ENCODE peak calls at places on chromosome 21, in four cellular contexts. One of them, this sample, is unnamed.

GRCh38 chr21:35981514-35982070 is 78.7 kb downstream of the SETD4 start:
- DNase-seq in breast epithelium: no peak
- DNase-seq in testis: peak
- DNase-seq in heart left ventricle: no peak
- DNase-seq in this sample: no peak

GRCh38 chr21:35400233-35400939 is 351.3 kb upstream of the RUNX1 start:
- DNase-seq in breast epithelium: peak
- DNase-seq in heart left ventricle: no peak
- DNase-seq in testis: no peak
- DNase-seq in this sample: no peak

GRCh38 chr21:34807146-34807880 is 138.5 kb downstream of the CLIC6 start:
- DNase-seq in heart left ventricle: no peak
- DNase-seq in breast epithelium: no peak
- DNase-seq in testis: no peak
- DNase-seq in this sample: no peak

GRCh38 chr21:27795418-27795817 is 828.5 kb upstream of the ADAMTS5 start:
- DNase-seq in heart left ventricle: no peak
- DNase-seq in breast epithelium: no peak
- DNase-seq in testis: no peak
- DNase-seq in this sample: no peak

GRCh38 chr21:22842875-22843274 is 1844.7 kb downstream of the NCAM2 start:
- DNase-seq in heart left ventricle: no peak
- DNase-seq in testis: no peak
- DNase-seq in breast epithelium: no peak
- DNase-seq in this sample: no peak

GRCh38 chr21:20662523-20662922 is 335.7 kb upstream of the NCAM2 start:
- DNase-seq in heart left ventricle: no peak
- DNase-seq in testis: no peak
- DNase-seq in breast epithelium: no peak
- DNase-seq in this sample: no peak

GRCh38 chr21:29017639-29018237 is 1.4 kb downstream of the RWDD2B start:
- DNase-seq in testis: no peak
- DNase-seq in heart left ventricle: no peak
- DNase-seq in breast epithelium: no peak
- DNase-seq in this sample: no peak

GRCh38 chr21:39016740-39017315 is 166.4 kb downstream of the PSMG1 start:
- DNase-seq in breast epithelium: no peak
- DNase-seq in testis: no peak
- DNase-seq in heart left ventricle: no peak
- DNase-seq in this sample: no peak

GRCh38 chr21:43194303-43195130 is 25.7 kb downstream of the CRYAA start:
- DNase-seq in breast epithelium: peak
- DNase-seq in heart left ventricle: peak
- DNase-seq in testis: peak
- DNase-seq in this sample: no peak

GRCh38 chr21:40466893-40467483 is 380.0 kb downstream of the DSCAM start:
- DNase-seq in breast epithelium: no peak
- DNase-seq in heart left ventricle: no peak
- DNase-seq in testis: peak
- DNase-seq in this sample: no peak

GRCh38 chr21:38965910-38966504 is 160.3 kb downstream of the ETS2 start:
- DNase-seq in heart left ventricle: no peak
- DNase-seq in testis: peak
- DNase-seq in breast epithelium: no peak
- DNase-seq in this sample: peak

GRCh38 chr21:14864211-14865021 is 200.4 kb downstream of the NRIP1 start:
- DNase-seq in breast epithelium: peak
- DNase-seq in heart left ventricle: peak
- DNase-seq in testis: peak
- DNase-seq in this sample: peak

GRCh38 chr21:15472641-15473040 is 257.1 kb upstream of the USP25 start:
- DNase-seq in testis: no peak
- DNase-seq in heart left ventricle: no peak
- DNase-seq in breast epithelium: no peak
- DNase-seq in this sample: no peak

GRCh38 chr21:22211943-22212342 is 1213.7 kb downstream of the NCAM2 start:
- DNase-seq in testis: no peak
- DNase-seq in breast epithelium: no peak
- DNase-seq in heart left ventricle: no peak
- DNase-seq in this sample: no peak

GRCh38 chr21:35399706-35400105 is 350.6 kb upstream of the RUNX1 start:
- DNase-seq in breast epithelium: no peak
- DNase-seq in heart left ventricle: no peak
- DNase-seq in testis: no peak
- DNase-seq in this sample: no peak

GRCh38 chr21:35265170-35265877 is 216.2 kb upstream of the RUNX1 start:
- DNase-seq in heart left ventricle: no peak
- DNase-seq in testis: no peak
- DNase-seq in breast epithelium: no peak
- DNase-seq in this sample: no peak

GRCh38 chr21:43312011-43312410 is 114.9 kb downstream of the SIK1 start:
- DNase-seq in breast epithelium: no peak
- DNase-seq in testis: no peak
- DNase-seq in heart left ventricle: no peak
- DNase-seq in this sample: no peak

GRCh38 chr21:27219068-27219467 is 252.2 kb upstream of the ADAMTS5 start:
- DNase-seq in testis: no peak
- DNase-seq in breast epithelium: no peak
- DNase-seq in heart left ventricle: no peak
- DNase-seq in this sample: no peak

GRCh38 chr21:45408811-45409261 is 3.9 kb downstream of the COL18A1 start:
- DNase-seq in testis: no peak
- DNase-seq in breast epithelium: no peak
- DNase-seq in heart left ventricle: peak
- DNase-seq in this sample: no peak
- H3K27ac ChIP-seq in testis: no peak
- H3K27ac ChIP-seq in breast epithelium: peak
- H3K27ac ChIP-seq in heart left ventricle: peak
- H3K27ac ChIP-seq in this sample: no peak

GRCh38 chr21:33443174-33443573 is 36.6 kb downstream of the TMEM50B start:
- DNase-seq in testis: no peak
- DNase-seq in breast epithelium: peak
- DNase-seq in heart left ventricle: no peak
- DNase-seq in this sample: no peak
- TF ChIP-seq CTCF in testis: no peak
- TF ChIP-seq CTCF in breast epithelium: no peak
- TF ChIP-seq CTCF in heart left ventricle: no peak
- TF ChIP-seq CTCF in this sample: no peak

DNA sequence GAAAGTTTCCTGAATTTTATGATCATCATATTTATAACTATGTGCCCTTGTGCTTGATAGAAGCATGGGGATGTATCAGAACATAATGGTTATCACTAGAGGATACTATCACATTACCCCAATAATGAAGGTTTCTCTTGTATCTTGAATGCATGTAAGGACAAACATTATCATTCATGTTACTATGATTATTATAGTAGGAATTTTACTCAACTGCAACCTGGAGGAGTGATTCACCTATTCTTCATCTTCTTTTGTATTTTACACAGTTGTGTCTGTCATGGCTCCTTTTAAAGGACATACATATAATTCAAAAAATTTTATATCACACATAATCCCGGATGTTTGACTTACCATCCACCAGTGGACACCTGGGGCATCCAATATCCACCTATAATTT is 143.8 kb upstream of the TMPRSS15 start:
- DNase-seq in heart left ventricle: no peak
- DNase-seq in breast epithelium: no peak
- DNase-seq in testis: no peak
- DNase-seq in this sample: no peak
- TF ChIP-seq POLR2A in heart left ventricle: no peak
- TF ChIP-seq POLR2A in breast epithelium: no peak
- TF ChIP-seq POLR2A in testis: no peak
- TF ChIP-seq POLR2A in this sample: no peak

GRCh38 chr21:25788677-25789076 is 53.9 kb downstream of the GABPA start:
- DNase-seq in breast epithelium: no peak
- DNase-seq in heart left ventricle: no peak
- DNase-seq in testis: no peak
- DNase-seq in this sample: no peak

GRCh38 chr21:25790122-25790951 is 55.6 kb downstream of the GABPA start:
- DNase-seq in heart left ventricle: no peak
- DNase-seq in breast epithelium: no peak
- DNase-seq in testis: no peak
- DNase-seq in this sample: no peak

GRCh38 chr21:25791321-25791720 is 56.5 kb downstream of the GABPA start:
- DNase-seq in heart left ventricle: no peak
- DNase-seq in testis: no peak
- DNase-seq in breast epithelium: no peak
- DNase-seq in this sample: no peak
- H3K27ac ChIP-seq in heart left ventricle: no peak
- H3K27ac ChIP-seq in testis: no peak
- H3K27ac ChIP-seq in breast epithelium: no peak
- H3K27ac ChIP-seq in this sample: no peak

DNA sequence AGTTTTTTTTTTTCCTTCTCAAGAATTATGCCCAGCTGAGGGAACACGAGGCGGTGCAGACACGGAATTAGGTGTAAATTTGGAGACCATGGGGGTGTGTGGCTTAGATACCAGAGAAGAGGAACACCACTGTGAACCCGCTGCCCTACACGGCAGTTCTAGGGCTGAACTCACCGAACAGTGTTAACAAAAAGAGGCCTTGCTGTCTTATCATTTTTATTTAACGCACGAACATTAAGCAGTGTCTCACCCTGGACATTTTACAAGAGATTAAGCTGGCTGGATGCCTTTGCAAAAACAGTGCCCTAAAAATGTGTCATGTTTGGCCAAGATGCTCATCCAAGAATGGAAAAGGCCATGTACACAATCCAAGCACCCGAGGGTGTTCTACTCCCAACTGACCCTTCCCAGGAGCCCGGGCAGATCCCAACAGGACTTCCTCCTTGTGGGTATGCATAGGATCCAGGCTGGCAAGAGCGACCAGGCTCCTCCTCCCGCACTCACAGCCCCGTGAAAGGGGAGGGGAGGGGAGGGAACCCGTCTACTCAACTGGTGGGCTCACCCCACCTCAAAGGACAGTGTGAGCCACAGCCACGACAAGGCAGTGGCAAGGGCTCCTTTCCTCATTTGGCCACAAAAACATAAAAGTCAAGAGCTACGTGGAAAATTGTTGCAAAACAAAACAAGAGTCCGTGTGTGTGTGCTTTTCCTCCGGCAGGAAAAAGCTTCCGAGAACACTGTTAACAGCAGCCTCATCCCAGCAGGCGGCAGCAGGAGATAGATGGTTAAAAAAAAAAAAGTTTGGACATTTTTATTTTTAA is 20.3 kb downstream of the C2CD2 start:
- DNase-seq in heart left ventricle: no peak
- DNase-seq in testis: no peak
- DNase-seq in breast epithelium: peak
- DNase-seq in this sample: no peak
- TF ChIP-seq CTCF in heart left ventricle: peak
- TF ChIP-seq CTCF in testis: no peak
- TF ChIP-seq CTCF in breast epithelium: no peak
- TF ChIP-seq CTCF in this sample: no peak

GRCh38 chr21:37527103-37527502 is 160.5 kb downstream of the DYRK1A start:
- DNase-seq in heart left ventricle: no peak
- DNase-seq in testis: no peak
- DNase-seq in breast epithelium: no peak
- DNase-seq in this sample: no peak

GRCh38 chr21:37525810-37526209 is 159.2 kb downstream of the DYRK1A start:
- DNase-seq in heart left ventricle: no peak
- DNase-seq in breast epithelium: no peak
- DNase-seq in testis: no peak
- DNase-seq in this sample: no peak

GRCh38 chr21:37520801-37521200 is 154.2 kb downstream of the DYRK1A start:
- DNase-seq in breast epithelium: no peak
- DNase-seq in testis: no peak
- DNase-seq in heart left ventricle: no peak
- DNase-seq in this sample: no peak

GRCh38 chr21:37521658-37522057 is 155.1 kb downstream of the DYRK1A start:
- DNase-seq in testis: no peak
- DNase-seq in breast epithelium: no peak
- DNase-seq in heart left ventricle: no peak
- DNase-seq in this sample: no peak

DNA sequence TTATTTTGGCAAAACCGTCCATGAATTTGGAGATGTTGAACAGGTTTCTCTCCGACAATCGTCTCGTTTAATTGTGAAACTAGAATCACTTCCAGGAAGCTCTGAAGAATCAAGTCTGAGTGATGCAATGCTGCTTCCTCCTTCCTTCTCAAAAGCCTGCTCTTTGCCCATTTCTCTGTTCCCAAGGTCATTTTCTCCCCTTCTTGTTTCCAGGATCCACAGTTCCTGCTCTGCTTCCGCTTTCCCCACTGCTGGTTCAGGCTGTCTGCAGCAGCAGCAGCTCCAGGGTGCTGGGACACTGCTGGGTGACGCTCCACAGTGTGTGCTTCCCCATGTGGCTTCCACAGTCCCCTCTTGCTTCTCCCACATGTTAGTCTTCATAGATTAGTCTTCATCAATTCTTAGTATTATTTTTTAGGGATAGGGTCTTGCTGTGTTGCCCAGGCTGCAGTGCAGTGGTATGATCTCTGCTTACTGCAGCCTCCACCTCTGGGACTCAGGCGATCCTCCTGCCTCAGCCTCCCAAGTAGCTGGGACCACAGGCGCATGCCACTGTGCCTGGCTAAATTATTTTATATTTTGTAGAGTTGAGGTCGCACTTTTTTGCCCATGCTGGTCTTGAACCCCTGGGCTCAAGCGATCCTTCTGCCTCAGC is 156.2 kb downstream of the DYRK1A start:
- DNase-seq in breast epithelium: no peak
- DNase-seq in heart left ventricle: no peak
- DNase-seq in testis: no peak
- DNase-seq in this sample: no peak
- TF ChIP-seq POLR2A in breast epithelium: no peak
- TF ChIP-seq POLR2A in heart left ventricle: no peak
- TF ChIP-seq POLR2A in testis: no peak
- TF ChIP-seq POLR2A in this sample: no peak